ENCODE peak calls at places on chromosomes 5 and 9, in five cellular contexts. R, O, F, H and W are unnamed samples.

GRCh38 chr5:79697222-79698164 is 7.9 kb downstream of the CMYA5 start:
- DNase-seq in F (no peak), O (no peak), R (no peak), H (no peak), W (no peak)

GRCh38 chr9:127767909-127768331 is 10.5 kb downstream of the SH2D3C start:
- DNase-seq in H (no peak), R (no peak), O (no peak), F (no peak), W (peak)

GRCh38 chr5:120919017-120919416 is 454.9 kb downstream of the PRR16 start:
- DNase-seq in F (no peak), H (no peak), O (no peak), R (no peak), W (no peak)

GRCh38 chr5:56060276-56061110 is 65.7 kb upstream of the IL6ST start:
- DNase-seq in H (no peak), F (no peak), R (no peak), O (no peak), W (no peak)

GRCh38 chr9:70932097-70932496 is 189.3 kb downstream of the TRPM3 start:
- DNase-seq in H (no peak), O (no peak), R (no peak), F (no peak), W (peak)

GRCh38 chr5:149220750-149221149 is 50.9 kb upstream of the AFAP1L1 start:
- DNase-seq in O (no peak), H (no peak), F (no peak), R (peak), W (no peak)

GRCh38 chr9:133518193-133518592 is 6.6 kb downstream of the MYMK start:
- DNase-seq in F (no peak), H (no peak), O (no peak), R (no peak), W (no peak)

GRCh38 chr5:112684121-112684520 is 53.6 kb upstream of the APC start:
- DNase-seq in O (peak), R (no peak), H (no peak), F (no peak), W (no peak)

GRCh38 chr9:129552064-129552463 is 68.8 kb downstream of the C9orf50 start:
- DNase-seq in H (no peak), F (no peak), R (peak), O (no peak), W (no peak)

GRCh38 chr5:2746642-2747041 is 4.8 kb downstream of the IRX2 start:
- DNase-seq in F (no peak), R (no peak), O (no peak), H (no peak), W (peak)

GRCh38 chr5:133925866-133926488 is 42.4 kb downstream of the C5orf15 start:
- DNase-seq in F (no peak), O (no peak), R (no peak), H (no peak), W (no peak)

GRCh38 chr5:103667068-103667467 is 104.5 kb upstream of the NUDT12 start:
- DNase-seq in F (no peak), O (no peak), R (no peak), H (no peak), W (no peak)
- H3K4me2 ChIP-seq in F (no peak), O (no peak), R (no peak), H (no peak), W (no peak)

GRCh38 chr5:71859515-71859914 is 140.4 kb downstream of the CARTPT start:
- DNase-seq in F (no peak), O (no peak), R (no peak), H (no peak), W (no peak)
- H3K27ac ChIP-seq in F (no peak), O (no peak), R (no peak), H (no peak), W (no peak)

DNA sequence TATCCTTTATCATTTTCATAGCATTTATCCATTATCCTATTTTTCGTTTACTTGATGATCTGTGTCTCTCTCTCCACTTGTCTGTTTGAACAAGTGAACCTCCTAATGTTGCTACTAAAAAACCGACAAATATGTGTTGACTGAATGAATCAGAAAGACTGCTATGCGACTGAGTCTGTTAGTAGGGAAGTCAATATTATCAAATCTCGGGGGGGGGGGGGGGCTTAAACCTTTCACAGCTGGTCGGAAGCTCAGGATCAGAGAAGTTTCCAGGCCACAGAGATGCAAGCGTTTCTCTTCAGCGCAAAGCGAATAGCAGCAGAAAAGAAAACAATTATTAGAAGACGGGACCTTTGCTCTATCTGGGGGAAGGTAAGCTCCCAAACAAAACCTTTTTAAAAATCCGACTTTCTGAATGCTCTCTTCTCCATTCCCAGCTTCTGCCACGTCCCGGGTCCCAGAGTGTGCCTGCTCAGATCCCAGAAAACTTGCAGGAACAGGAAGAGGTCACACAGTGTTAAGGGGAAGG is 412 bp downstream of the RIOK2 start:
- DNase-seq in R (peak), F (peak), O (no peak), H (no peak), W (no peak)
- TF ChIP-seq CREB1 in R (no peak), F (no peak), O (no peak), H (no peak), W (no peak)

GRCh38 chr9:10371824-10372223 is 241.0 kb downstream of the PTPRD start:
- DNase-seq in H (no peak), O (no peak), R (no peak), F (no peak), W (peak)
- H3K4me2 ChIP-seq in H (no peak), O (no peak), R (no peak), F (no peak), W (peak)

DNA sequence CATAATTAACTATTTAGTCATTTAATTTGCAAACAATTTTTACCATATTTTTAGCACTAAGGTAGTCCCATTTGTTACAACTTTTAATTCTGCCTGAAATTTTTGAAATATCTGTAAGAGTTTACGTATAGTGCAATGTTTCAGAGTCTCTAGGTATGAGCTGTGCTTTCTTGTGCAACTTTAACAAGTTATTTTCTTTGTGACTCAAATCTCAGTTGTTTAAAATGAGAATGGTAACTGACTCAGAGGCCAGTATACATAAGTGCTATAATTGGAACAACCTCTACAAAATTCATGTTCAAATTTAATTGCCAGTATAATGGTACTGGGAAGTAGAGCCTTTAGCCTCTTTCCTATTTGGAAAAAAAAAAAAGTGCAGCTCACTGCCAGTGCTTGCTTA is 14.2 kb upstream of the ZNF883 start:
- DNase-seq in O (no peak), R (no peak), F (no peak), H (no peak), W (no peak)
- H3K27ac ChIP-seq in O (no peak), R (no peak), F (no peak), H (no peak), W (no peak)

DNA sequence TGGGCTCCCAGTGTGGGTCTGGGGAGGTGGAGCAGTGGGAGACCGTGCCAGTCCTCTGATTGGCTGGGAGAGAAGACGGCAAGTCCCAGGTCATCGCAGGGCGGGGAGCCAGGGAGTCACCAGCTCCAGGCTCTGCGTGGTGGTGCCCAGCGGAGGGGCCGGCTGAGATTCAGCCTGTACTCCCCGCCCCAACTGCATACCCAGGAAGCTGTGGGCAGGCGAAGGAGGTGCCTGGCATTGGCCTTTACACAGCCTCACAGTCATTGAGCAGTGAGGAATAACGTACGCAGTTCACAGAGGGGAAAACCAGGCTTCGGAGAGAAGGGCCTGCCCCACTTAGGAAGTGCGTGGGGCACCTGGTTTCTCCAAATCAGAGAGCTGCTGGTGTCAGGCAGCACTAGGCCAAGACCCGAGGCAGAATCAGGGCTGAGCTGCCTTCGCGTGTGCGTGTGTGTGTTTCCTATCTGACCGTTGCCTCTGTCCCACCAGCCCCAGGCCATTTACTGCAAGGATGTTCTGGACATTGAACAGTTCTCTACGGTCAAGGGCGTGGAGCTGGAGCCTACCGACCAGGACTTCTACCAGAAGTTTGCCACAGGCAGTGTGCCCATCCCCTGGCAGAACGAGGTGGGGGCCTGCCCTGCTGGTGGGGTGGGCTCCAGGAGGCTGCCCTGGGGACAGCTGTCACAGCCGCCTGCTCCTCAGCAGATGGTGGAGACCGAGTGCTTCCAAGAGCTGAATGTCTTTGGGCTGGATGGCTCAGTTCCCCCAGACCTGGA is 6.2 kb upstream of the PRR7 start:
- DNase-seq in R (no peak), F (no peak), O (no peak), H (no peak), W (no peak)
- TF ChIP-seq CREB1 in R (no peak), F (no peak), O (no peak), H (no peak), W (no peak)

DNA sequence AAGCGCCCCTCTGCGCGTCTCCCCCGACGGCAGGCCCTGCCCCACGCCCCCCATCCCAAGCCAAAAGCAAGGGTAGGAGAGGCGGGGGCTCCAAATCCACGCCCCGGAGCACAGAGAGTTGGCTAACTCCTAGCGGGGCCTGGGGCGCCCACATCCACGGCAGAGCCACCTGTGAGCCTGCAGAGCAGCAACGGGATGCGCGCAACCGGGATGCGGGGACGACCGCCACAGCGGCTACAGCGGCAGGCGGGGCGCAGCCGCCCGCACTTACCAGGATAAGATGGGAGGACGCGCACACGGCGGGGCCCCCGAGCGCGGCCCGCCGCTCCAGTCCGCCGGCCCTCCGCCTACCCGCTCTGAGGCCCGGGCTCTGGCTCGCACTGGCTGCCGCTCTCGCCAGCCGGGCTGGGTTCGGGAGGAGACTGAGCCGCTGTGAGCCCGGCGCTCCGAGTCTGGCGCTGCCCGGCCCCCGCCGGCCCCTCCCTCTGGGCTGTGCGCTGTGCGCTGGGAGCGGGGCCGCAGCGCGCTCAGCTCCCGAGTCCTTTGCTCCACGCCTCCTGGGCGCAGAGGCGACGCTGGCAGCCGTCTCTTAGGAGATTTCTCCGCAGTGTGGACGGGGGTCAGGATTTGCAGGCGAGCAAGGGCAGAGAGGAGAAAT is at the start of gene SLC24A2:
- DNase-seq in O (no peak), R (no peak), H (no peak), F (no peak), W (peak)
- H3K4me2 ChIP-seq in O (no peak), R (no peak), H (peak), F (peak), W (peak)

DNA sequence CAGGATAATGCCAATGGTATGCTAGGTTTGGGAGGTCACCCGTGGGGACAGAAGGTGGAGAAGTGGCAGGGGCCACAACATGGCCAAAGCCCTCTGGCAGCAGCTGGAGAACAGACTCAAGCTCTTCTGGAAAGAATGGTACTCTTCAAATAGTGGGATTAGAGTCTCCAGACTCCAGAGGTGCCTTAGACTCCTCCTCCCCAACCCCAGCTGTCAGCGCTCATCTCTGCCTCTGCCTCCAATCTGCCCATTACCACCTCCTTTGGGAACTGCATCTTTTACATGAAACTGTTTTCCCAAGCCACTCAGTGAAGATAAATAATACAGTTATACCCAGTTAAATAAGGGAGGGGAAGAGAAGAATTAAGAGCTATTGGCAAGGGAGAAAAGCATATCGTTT is 114.2 kb downstream of the ASTN2 start:
- DNase-seq in H (no peak), R (no peak), F (no peak), O (no peak), W (no peak)
- H3K27ac ChIP-seq in H (no peak), R (no peak), F (no peak), O (no peak), W (no peak)

GRCh38 chr9:69455311-69455710 is 130.3 kb downstream of the ENTREP1 start:
- DNase-seq in O (no peak), F (no peak), R (no peak), H (no peak), W (no peak)

GRCh38 chr9:69454327-69454726 is 129.3 kb downstream of the ENTREP1 start:
- DNase-seq in H (no peak), F (no peak), O (no peak), R (no peak), W (no peak)

GRCh38 chr9:69456201-69456600 is 131.2 kb downstream of the ENTREP1 start:
- DNase-seq in F (no peak), R (no peak), O (no peak), H (no peak), W (no peak)

GRCh38 chr9:69452110-69452780 is 127.2 kb downstream of the ENTREP1 start:
- DNase-seq in H (no peak), F (no peak), O (no peak), R (no peak), W (no peak)

GRCh38 chr9:69453746-69454145 is 128.7 kb downstream of the ENTREP1 start:
- DNase-seq in F (no peak), R (no peak), O (no peak), H (no peak), W (no peak)
- TF ChIP-seq CREB1 in F (no peak), R (no peak), O (no peak), H (no peak), W (no peak)

GRCh38 chr9:9771314-9771713 is 841.5 kb downstream of the PTPRD start:
- DNase-seq in O (no peak), F (no peak), H (no peak), R (no peak), W (no peak)
- H3K4me2 ChIP-seq in O (no peak), F (no peak), H (no peak), R (no peak), W (no peak)